ENCODE peak calls at places on chromosomes 7 and 10, in seven cellular contexts. C, Y, X, E, Q, B and H are unnamed samples.

GRCh38 chr10:93458821-93459257 is 23.3 kb downstream of the MYOF start:
- DNase-seq in Q (no peak), C (no peak), X (no peak), Y (no peak), B (peak), E (no peak), H (no peak)

GRCh38 chr7:144842377-144842851 is 6.6 kb upstream of the TPK1 start:
- DNase-seq in Q (no peak), C (no peak), B (no peak), Y (no peak), E (peak), X (no peak), H (peak)

GRCh38 chr7:24820730-24821044 is 63.4 kb upstream of the GSDME start:
- DNase-seq in C (no peak), Y (no peak), B (no peak), E (no peak), X (no peak), Q (no peak), H (no peak)

GRCh38 chr10:13276749-13277394 is 23.0 kb downstream of the PHYH start:
- DNase-seq in E (no peak), Q (no peak), Y (no peak), B (peak), X (no peak), C (no peak), H (no peak)

GRCh38 chr7:35533877-35534276 is 161.1 kb downstream of the HERPUD2 start:
- DNase-seq in Q (no peak), X (no peak), E (no peak), Y (no peak), C (no peak), B (no peak), H (no peak)

GRCh38 chr7:139762886-139763285 is 14.9 kb downstream of the HIPK2 start:
- DNase-seq in X (no peak), B (peak), E (no peak), Q (no peak), C (no peak), Y (no peak), H (no peak)

GRCh38 chr10:3701490-3701889 is 83.5 kb downstream of the KLF6 start:
- DNase-seq in Y (no peak), B (no peak), E (no peak), C (no peak), Q (no peak), X (no peak), H (no peak)

GRCh38 chr7:117673367-117673766 is 193.5 kb downstream of the CFTR start:
- DNase-seq in B (no peak), Q (no peak), Y (no peak), E (no peak), X (no peak), C (no peak), H (no peak)

GRCh38 chr10:103089493-103089892 is 103.6 kb downstream of the NT5C2 start:
- DNase-seq in Q (no peak), Y (no peak), E (no peak), X (no peak), B (no peak), C (no peak), H (no peak)

GRCh38 chr7:149872419-149873073 is 1.2 kb upstream of the ATP6V0E2 start:
- DNase-seq in Q (peak), B (peak), X (no peak), Y (peak), C (no peak), E (no peak), H (no peak)

GRCh38 chr7:128792471-128793183 is 859 bp downstream of the CCDC136 start:
- DNase-seq in B (no peak), C (no peak), Q (no peak), E (no peak), X (no peak), Y (no peak), H (peak)

GRCh38 chr7:114481995-114482394 is 67.4 kb downstream of the FOXP2 start:
- DNase-seq in C (no peak), Y (no peak), Q (no peak), E (no peak), B (peak), X (no peak), H (no peak)

GRCh38 chr7:136308230-136308629 is 331.1 kb upstream of the MTPN start:
- DNase-seq in Y (no peak), C (no peak), B (no peak), Q (no peak), X (no peak), E (no peak), H (no peak)

GRCh38 chr7:95446618-95447017 is 11.8 kb upstream of the PON2 start:
- DNase-seq in C (no peak), E (no peak), Q (no peak), B (no peak), Y (no peak), X (no peak), H (no peak)

GRCh38 chr7:154375956-154376355 is 323.8 kb downstream of the DPP6 start:
- DNase-seq in C (no peak), Q (no peak), Y (peak), X (no peak), E (no peak), B (no peak), H (no peak)

GRCh38 chr10:24989867-24990266 is 26.1 kb downstream of the ENKUR start:
- DNase-seq in C (no peak), E (no peak), B (peak), Q (no peak), X (no peak), Y (no peak), H (no peak)

GRCh38 chr10:86693721-86694369 is 25.5 kb downstream of the LDB3 start:
- DNase-seq in C (peak), X (peak), Q (no peak), B (peak), E (peak), Y (peak), H (peak)

GRCh38 chr10:110647136-110647430 is 2.9 kb downstream of the RBM20 start:
- DNase-seq in B (no peak), C (no peak), Q (no peak), X (no peak), E (no peak), Y (no peak), H (no peak)

GRCh38 chr10:125057158-125058001 is 103.0 kb downstream of the CTBP2 start:
- DNase-seq in Q (no peak), E (no peak), Y (peak), X (no peak), B (peak), C (no peak), H (peak)

GRCh38 chr7:23062452-23062851 is 43.1 kb upstream of the KLHL7 start:
- DNase-seq in B (no peak), Y (no peak), Q (no peak), C (no peak), X (no peak), E (no peak), H (no peak)

GRCh38 chr10:132681858-132682755 is 103.8 kb downstream of the NKX6-2 start:
- DNase-seq in Y (peak), X (no peak), E (no peak), C (peak), B (no peak), Q (no peak), H (no peak)

GRCh38 chr7:126578338-126578737 is 674.4 kb downstream of the GRM8 start:
- DNase-seq in B (no peak), C (no peak), E (no peak), Y (peak), X (no peak), Q (no peak), H (no peak)

GRCh38 chr10:1379601-1380000 is 323.4 kb downstream of the WDR37 start:
- DNase-seq in Y (no peak), E (no peak), X (no peak), Q (no peak), B (no peak), C (no peak), H (peak)

GRCh38 chr10:21260060-21260792 is 265.3 kb downstream of the SKIDA1 start:
- DNase-seq in Y (no peak), Q (no peak), C (no peak), E (no peak), X (no peak), B (peak), H (no peak)

GRCh38 chr7:88226886-88227516 is 7.2 kb upstream of the SRI start:
- DNase-seq in Y (no peak), B (peak), E (no peak), C (no peak), Q (no peak), X (no peak), H (no peak)

GRCh38 chr7:138854115-138854645 is 56.2 kb upstream of the ATP6V0A4 start:
- DNase-seq in C (no peak), B (no peak), E (no peak), X (no peak), Y (no peak), Q (no peak), H (no peak)